ENCODE peak calls at places on chromosome 1, in eight cellular contexts. Q is A549, V is K562, N is HCT116, O is endothelial cell of umbilical vein, A is H1, U is HepG2, T is GM12878. I is an unnamed sample.

GRCh38 chr1:98991127-98992003 is 13.3 kb downstream of the PLPPR5 start:
- DNase-seq in U (peak; percentile 21), N (peak; percentile 40), T (peak; percentile 1), Q (no peak), V (no peak), A (no peak), O (peak; percentile 83), I (peak; percentile 33)

GRCh38 chr1:240644732-240645131 is 32.8 kb upstream of the GREM2 start:
- DNase-seq in A (no peak), O (no peak), Q (no peak), V (no peak), U (no peak), N (no peak), T (no peak), I (no peak)

GRCh38 chr1:48003741-48004503 is 6.7 kb upstream of the TRABD2B start:
- DNase-seq in T (no peak), O (no peak), Q (no peak), U (no peak), V (no peak), A (no peak), N (no peak), I (no peak)

GRCh38 chr1:29230204-29230552 is 556 bp downstream of the MECR start:
- DNase-seq in N (no peak), A (no peak), V (no peak), U (no peak), T (no peak), O (no peak), Q (no peak), I (no peak)

GRCh38 chr1:55050283-55050682 is 10.9 kb downstream of the PCSK9 start:
- DNase-seq in U (no peak), O (no peak), V (no peak), T (no peak), A (no peak), N (no peak), Q (no peak), I (no peak)

GRCh38 chr1:201023517-201023902 is at the start of gene KIF21B:
- DNase-seq in A (peak; percentile 92), Q (peak; percentile 88), V (peak; percentile 99), O (peak; percentile 75), U (peak; percentile 42), T (no peak), N (no peak), I (peak; percentile 86)

GRCh38 chr1:191174298-191174697 is 696.6 kb upstream of the BRINP3 start:
- DNase-seq in V (no peak), A (no peak), U (no peak), T (peak; percentile 58), N (no peak), Q (no peak), O (peak; percentile 31), I (peak; percentile 18)

GRCh38 chr1:90512441-90512840 is 204.7 kb downstream of the BARHL2 start:
- DNase-seq in U (no peak), A (no peak), V (no peak), O (no peak), Q (no peak), T (no peak), N (no peak), I (no peak)

GRCh38 chr1:33147997-33148314 is 33.9 kb downstream of the TRIM62 start:
- DNase-seq in A (no peak), T (no peak), Q (peak; percentile 52), O (no peak), N (peak; percentile 26), V (peak; percentile 46), U (peak; percentile 19), I (peak; percentile 47)

GRCh38 chr1:7298749-7299151 is 472.3 kb upstream of the VAMP3 start:
- DNase-seq in U (no peak), O (peak; percentile 56), N (no peak), T (no peak), A (peak; percentile 42), Q (no peak), V (no peak), I (no peak)

GRCh38 chr1:38444311-38444710 is 397.7 kb upstream of the POU3F1 start:
- DNase-seq in Q (no peak), U (no peak), N (no peak), T (no peak), A (peak; percentile 33), V (no peak), O (no peak), I (no peak)

GRCh38 chr1:177283380-177283779 is 112.6 kb downstream of the BRINP2 start:
- DNase-seq in A (no peak), O (no peak), V (no peak), N (no peak), U (no peak), Q (no peak), T (no peak), I (no peak)

GRCh38 chr1:104760017-104760416 is 1010.3 kb downstream of the AMY1C start:
- DNase-seq in Q (no peak), V (no peak), T (peak; percentile 48), N (no peak), U (no peak), A (no peak), O (no peak), I (peak; percentile 2)

GRCh38 chr1:85048296-85049064 is at the start of gene MCOLN3:
- DNase-seq in Q (peak; percentile 17), U (no peak), V (peak; percentile 22), T (no peak), O (no peak), A (peak; percentile 75), N (peak; percentile 19), I (no peak)

GRCh38 chr1:212858461-212859265 is 588 bp downstream of the FLVCR1 start:
- DNase-seq in T (no peak), O (peak; percentile 40), N (no peak), U (peak; percentile 18), Q (peak; percentile 32), A (no peak), V (no peak), I (peak; percentile 55)

GRCh38 chr1:1399870-1400575 is 888 bp upstream of the CCNL2 start:
- DNase-seq in V (no peak), U (no peak), O (no peak), A (no peak), N (no peak), Q (no peak), T (no peak), I (peak; percentile 55)
- TF ChIP-seq MAX in V (no peak), U (no peak), O (no peak), A (no peak), N (no peak), Q (no peak), T (no peak), I (no peak)

DNA sequence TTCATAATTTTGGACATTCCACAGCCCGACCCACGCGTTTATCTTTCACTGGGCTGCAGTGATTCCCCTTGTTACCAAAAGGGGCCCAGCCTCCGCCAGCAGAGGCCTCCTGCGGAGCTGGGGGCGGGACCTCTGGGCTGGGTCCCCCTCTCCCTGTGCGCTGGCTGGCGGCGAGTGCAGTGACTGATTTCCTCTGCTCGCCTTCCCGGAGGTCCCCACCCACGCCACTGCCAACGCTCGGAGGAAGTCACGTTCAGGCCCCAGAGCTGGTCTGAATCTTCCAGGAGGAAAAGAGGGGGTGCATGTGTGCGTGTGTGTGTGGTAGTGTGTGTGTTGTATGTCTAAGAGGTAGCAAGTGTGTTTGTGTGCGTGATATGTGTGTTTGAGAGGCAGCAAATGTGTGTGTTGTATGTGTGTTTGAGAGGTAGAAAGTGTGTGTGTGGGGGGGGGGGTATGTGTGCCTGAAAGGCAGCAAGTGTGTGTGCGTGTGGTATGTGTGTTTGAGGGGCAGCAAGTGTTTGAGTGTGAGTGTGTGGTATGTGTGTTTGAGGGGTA is 35.0 kb upstream of the JAK1 start:
- DNase-seq in V (peak; percentile 68), O (peak; percentile 75), N (no peak), A (peak; percentile 72), Q (no peak), U (no peak), T (no peak), I (peak; percentile 3)
- TF ChIP-seq POLR2A in V (no peak), O (peak; percentile 31), N (no peak), A (no peak), Q (no peak), U (no peak), T (no peak), I (no peak)

DNA sequence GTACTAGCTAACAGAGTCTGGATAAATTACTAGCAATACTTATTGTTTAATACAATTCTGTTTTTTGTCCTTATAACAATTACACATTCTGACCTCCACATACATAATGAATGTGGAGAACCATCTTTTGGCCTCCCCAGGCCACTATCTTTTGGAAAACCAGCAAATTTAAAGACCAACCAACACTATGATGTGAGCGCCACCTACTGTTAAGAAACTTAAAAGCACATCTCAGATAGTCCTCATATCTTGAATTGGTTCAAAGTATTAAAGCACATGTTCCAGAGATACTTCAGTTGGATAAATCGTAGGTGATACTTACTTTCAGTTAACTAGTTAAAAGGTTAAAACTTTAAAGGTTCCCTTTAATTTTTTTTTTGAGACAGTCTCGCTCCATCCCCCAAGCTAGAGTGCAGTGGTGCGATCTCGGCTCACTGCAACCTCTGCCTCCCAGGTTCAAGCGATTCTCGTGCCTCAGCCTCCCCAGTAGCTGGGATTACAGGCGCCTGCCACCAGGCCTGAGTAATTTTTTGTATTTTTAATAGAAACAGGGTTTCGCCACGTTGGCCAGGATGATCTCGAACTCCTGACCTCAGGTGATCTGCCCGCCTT is 29.3 kb upstream of the USP1 start:
- DNase-seq in O (peak; percentile 46), V (peak; percentile 60), U (peak; percentile 53), T (no peak), A (no peak), Q (peak; percentile 18), N (peak; percentile 33), I (peak; percentile 57)
- TF ChIP-seq MAX in O (no peak), V (no peak), U (no peak), T (no peak), A (no peak), Q (no peak), N (no peak), I (peak; percentile 49)

GRCh38 chr1:203308205-203309114 is 3.1 kb downstream of the BTG2 start:
- DNase-seq in V (no peak), A (no peak), U (no peak), N (no peak), T (no peak), O (no peak), Q (no peak), I (no peak)

GRCh38 chr1:203306089-203306969 is 1.0 kb downstream of the BTG2 start:
- DNase-seq in N (peak; percentile 51), V (peak; percentile 90), A (no peak), U (peak; percentile 62), O (peak; percentile 83), Q (peak; percentile 43), T (no peak), I (peak; percentile 30)

GRCh38 chr1:203305809-203306088 is 430 bp downstream of the BTG2 start:
- DNase-seq in Q (peak; percentile 41), U (no peak), T (no peak), O (no peak), A (no peak), V (no peak), N (no peak), I (no peak)

GRCh38 chr1:203307690-203308126 is 2.4 kb downstream of the BTG2 start:
- DNase-seq in V (no peak), O (no peak), U (no peak), N (no peak), T (no peak), Q (no peak), A (peak; percentile 56), I (no peak)

DNA sequence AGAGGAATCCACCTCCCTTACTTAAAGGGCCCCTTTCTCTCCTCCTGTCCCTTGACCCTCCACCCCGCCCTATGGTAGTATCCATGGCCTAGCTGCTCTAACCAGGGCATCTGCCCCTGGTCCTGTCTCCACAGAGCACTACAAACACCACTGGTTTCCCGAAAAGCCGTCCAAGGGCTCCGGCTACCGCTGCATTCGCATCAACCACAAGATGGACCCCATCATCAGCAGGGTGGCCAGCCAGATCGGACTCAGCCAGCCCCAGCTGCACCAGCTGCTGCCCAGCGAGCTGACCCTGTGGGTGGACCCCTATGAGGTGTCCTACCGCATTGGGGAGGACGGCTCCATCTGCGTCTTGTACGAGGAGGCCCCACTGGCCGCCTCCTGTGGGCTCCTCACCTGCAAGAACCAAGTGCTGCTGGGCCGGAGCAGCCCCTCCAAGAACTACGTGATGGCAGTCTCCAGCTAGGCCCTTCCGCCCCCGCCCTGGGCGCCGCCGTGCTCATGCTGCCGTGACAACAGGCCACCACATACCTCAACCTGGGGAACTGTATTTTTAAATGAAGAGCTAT is 1.7 kb downstream of the BTG2 start:
- DNase-seq in Q (no peak), U (no peak), O (peak; percentile 42), N (no peak), T (no peak), V (no peak), A (peak; percentile 67), I (no peak)
- TF ChIP-seq POLR2A in Q (no peak), U (no peak), O (no peak), N (no peak), T (peak; percentile 79), V (no peak), A (no peak), I (no peak)